ENCODE peak calls at places on chromosomes 3 and 15, in four cellular contexts. N is K562, H is GM12878, M is H1. K is an unnamed sample.

GRCh38 chr3:124702950-124703349 is 27.3 kb upstream of the UMPS start:
- DNase-seq in M (no peak), N (no peak), H (no peak), K (no peak)

GRCh38 chr3:194124221-194124620 is 11.7 kb upstream of the HES1 start:
- DNase-seq in M (no peak), N (no peak), H (no peak), K (no peak)

GRCh38 chr3:129824926-129825541 is 68.5 kb downstream of the TMCC1 start:
- DNase-seq in H (peak), N (peak), M (peak), K (peak)

GRCh38 chr3:89877230-89877629 is 769.8 kb downstream of the EPHA3 start:
- DNase-seq in N (no peak), M (no peak), H (no peak), K (no peak)

GRCh38 chr3:46542344-46542743 is 23.8 kb downstream of the LRRC2 start:
- DNase-seq in M (no peak), H (no peak), N (no peak), K (no peak)

GRCh38 chr3:56801151-56801596 is 575 bp downstream of the ARHGEF3 start:
- DNase-seq in H (no peak), M (no peak), N (no peak), K (no peak)

GRCh38 chr3:78887608-78888011 is 880.2 kb downstream of the ROBO1 start:
- DNase-seq in M (no peak), N (no peak), H (peak), K (no peak)

GRCh38 chr3:45026038-45026437 is at the start of gene CLEC3B:
- DNase-seq in H (no peak), M (no peak), N (no peak), K (no peak)

GRCh38 chr3:123317716-123318115 is 116.0 kb downstream of the SEC22A start:
- DNase-seq in M (no peak), H (no peak), N (no peak), K (no peak)

GRCh38 chr15:66951531-66951930 is 113.9 kb upstream of the SMAD3 start:
- DNase-seq in N (no peak), H (no peak), M (no peak), K (no peak)

GRCh38 chr15:66953523-66954229 is 111.7 kb upstream of the SMAD3 start:
- DNase-seq in N (no peak), M (no peak), H (no peak), K (no peak)

GRCh38 chr15:66954601-66955000 is 110.8 kb upstream of the SMAD3 start:
- DNase-seq in N (no peak), M (no peak), H (no peak), K (no peak)

GRCh38 chr15:66951976-66952375 is 113.4 kb upstream of the SMAD3 start:
- DNase-seq in N (no peak), H (no peak), M (no peak), K (no peak)

DNA sequence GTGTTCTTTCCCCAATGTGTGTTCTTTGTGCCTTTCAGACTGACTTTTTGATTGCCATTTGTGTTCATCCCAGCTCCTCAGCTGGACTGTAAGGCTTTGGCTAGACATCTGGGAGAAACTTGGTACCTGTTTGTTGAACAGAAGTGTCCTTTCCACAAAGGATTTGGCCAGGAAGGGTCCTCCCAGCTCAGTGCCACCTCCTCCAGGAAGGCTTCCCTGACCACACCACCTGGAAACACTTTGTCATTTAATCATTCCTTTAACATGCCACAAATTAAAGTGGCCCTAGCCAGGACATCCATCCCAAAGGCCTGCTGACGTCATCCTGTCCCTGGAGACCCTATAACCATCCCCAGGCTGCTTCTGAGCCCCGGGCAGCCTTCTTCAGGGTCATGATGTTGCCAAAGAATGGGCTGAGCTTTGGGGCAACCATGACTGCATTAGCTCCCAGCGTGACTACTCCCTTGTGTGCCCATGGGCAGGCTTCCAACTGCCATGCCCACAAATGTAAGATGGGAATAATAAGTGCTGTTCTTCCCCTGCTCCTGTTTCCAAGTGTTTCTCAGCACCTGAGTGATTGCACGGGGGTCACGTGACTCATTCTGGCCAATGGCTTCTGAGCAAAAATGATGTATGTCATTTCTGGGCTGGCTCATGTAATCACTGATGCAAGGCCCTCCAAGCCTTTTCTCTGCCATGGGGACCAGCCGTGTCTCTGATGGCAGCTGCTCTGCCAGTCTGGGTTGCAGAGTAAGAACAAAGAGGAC is 112.5 kb upstream of the SMAD3 start:
- DNase-seq in H (no peak), M (no peak), N (peak), K (no peak)
- TF ChIP-seq SP1 in H (no peak), M (no peak), N (no peak), K (no peak)

GRCh38 chr3:172404237-172404962 is 43.9 kb downstream of the GHSR start:
- DNase-seq in N (no peak), H (no peak), M (no peak), K (no peak)
- TF ChIP-seq CEBPB in N (no peak), H (no peak), M (no peak), K (no peak)

GRCh38 chr3:73350988-73351387 is 273.8 kb downstream of the PDZRN3 start:
- DNase-seq in N (no peak), M (no peak), H (no peak), K (no peak)
- H3K4me2 ChIP-seq in N (no peak), M (no peak), H (no peak), K (no peak)

GRCh38 chr15:90478981-90479481 is 50.7 kb upstream of the CRTC3 start:
- DNase-seq in N (no peak), H (no peak), M (no peak), K (peak)
- TF ChIP-seq SP1 in N (no peak), H (no peak), M (no peak), K (peak)

DNA sequence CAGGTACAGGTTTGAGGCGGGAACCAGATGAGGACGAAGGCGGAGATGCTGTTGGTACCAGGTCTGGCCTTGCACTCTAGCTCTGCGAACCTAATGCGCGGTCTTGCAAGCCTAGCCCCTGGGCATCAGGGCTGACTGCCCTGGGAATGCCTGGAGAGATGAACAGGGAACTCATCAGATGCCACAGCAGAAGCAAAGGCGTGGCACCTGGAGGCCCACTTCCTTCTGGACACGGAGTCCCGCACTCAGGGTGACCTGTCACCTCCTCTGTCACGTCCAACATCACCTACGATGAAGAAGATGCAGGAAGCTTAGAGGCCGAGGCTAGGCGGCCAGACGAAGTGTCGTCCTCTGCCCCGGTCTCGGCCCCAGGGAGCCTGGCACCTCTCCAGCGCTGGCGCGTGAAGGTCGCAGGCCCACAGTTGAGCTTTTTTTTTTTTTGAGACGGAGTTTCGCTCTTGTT is 9.4 kb downstream of the RPLP1 start:
- DNase-seq in H (no peak), N (no peak), M (peak), K (no peak)
- TF ChIP-seq CEBPB in H (no peak), N (no peak), M (no peak), K (no peak)

DNA sequence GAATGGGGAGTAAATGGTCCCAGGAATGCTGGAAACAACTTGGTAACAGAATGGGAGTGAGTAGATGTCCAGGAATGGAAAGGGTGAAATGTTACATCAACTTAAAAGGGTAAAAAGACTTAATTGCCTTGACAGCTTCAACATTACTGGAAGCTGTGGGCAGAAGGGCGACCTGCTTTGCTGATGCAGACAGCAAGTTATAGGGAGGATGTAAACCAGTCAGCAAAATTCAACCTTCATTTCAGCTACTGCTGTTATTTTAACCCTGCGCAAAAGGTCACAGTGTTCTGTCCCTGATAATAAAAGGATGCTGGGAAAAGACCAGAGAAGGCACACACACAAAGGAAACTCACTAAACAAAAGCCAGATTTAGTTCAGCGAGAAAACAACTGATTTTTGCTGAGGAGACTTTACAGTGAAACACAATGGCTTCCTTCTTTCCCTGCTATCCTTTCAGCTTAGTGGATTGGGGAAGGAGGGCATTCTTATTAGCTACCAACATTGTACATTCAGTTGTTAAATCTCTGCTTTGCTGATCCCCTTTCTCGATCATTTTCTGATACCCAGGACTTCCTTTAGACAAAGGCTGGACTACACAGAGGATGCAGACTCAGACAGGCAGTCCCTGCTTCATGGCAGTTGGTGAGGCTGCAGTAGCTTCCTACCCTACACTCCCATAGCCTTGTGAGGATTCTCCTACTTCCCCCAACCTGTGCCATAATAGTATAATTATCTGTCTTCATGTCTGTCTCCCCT is 62.0 kb downstream of the P3H2 start:
- DNase-seq in N (no peak), H (no peak), M (no peak), K (no peak)
- H3K4me2 ChIP-seq in N (no peak), H (no peak), M (no peak), K (no peak)

DNA sequence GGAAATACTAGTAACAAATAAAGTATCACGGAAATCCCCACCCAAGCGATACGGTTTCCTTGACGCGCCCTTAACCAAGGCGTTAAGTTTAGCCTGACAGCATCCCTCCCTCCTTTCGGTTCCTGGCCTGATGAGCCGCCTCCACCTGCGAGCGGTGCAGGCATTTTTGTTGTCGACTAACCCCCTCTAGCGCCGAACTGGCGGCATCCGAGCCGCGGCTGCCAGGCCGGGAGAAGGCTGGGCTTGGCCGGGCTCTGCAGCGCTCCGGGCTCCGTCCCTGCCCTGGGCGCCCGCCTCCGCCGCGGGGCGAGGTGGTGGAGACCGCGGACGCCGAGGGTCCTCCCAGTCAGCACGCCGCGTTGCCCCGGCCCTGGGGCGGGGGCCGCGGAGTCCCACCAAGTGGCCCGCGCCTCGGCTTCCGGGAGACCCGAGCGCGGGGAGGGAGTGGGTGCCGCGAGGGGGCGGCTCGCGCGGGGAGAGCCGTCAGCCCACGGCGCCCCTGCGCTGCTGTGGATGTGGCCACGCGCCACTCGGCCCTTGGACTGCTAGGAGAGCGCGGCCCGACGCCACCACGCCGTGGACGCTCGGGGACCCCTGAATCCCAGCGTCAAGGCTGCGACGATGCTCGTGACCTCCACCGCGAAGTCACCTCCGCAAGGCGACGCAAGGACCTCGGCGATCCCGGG is 1.1 kb upstream of the EPHA6 start:
- DNase-seq in H (peak), N (no peak), M (peak), K (no peak)
- TF ChIP-seq SP1 in H (no peak), N (no peak), M (no peak), K (no peak)

GRCh38 chr15:76153241-76154197 is 93.7 kb downstream of the TMEM266 start:
- DNase-seq in N (no peak), H (no peak), M (peak), K (no peak)

GRCh38 chr15:76152197-76152596 is 92.4 kb downstream of the TMEM266 start:
- DNase-seq in N (no peak), H (no peak), M (no peak), K (no peak)

GRCh38 chr15:76150508-76150907 is 90.7 kb downstream of the TMEM266 start:
- DNase-seq in M (peak), H (no peak), N (no peak), K (no peak)

GRCh38 chr15:76150971-76151598 is 91.3 kb downstream of the TMEM266 start:
- DNase-seq in H (peak), N (peak), M (peak), K (peak)

GRCh38 chr15:76151599-76151974 is 91.8 kb downstream of the TMEM266 start:
- DNase-seq in M (peak), N (no peak), H (no peak), K (no peak)
- TF ChIP-seq CEBPB in M (no peak), N (no peak), H (no peak), K (no peak)

GRCh38 chr15:67803299-67803698 is 22.0 kb upstream of the SKOR1 start:
- DNase-seq in M (no peak), N (no peak), H (no peak), K (no peak)

GRCh38 chr15:67801142-67801541 is 24.2 kb upstream of the SKOR1 start:
- DNase-seq in H (no peak), N (no peak), M (no peak), K (no peak)

GRCh38 chr15:67799801-67800205 is 25.5 kb upstream of the SKOR1 start:
- DNase-seq in M (no peak), N (peak), H (no peak), K (no peak)

GRCh38 chr15:67803996-67804843 is 21.1 kb upstream of the SKOR1 start:
- DNase-seq in N (peak), H (no peak), M (peak), K (no peak)

DNA sequence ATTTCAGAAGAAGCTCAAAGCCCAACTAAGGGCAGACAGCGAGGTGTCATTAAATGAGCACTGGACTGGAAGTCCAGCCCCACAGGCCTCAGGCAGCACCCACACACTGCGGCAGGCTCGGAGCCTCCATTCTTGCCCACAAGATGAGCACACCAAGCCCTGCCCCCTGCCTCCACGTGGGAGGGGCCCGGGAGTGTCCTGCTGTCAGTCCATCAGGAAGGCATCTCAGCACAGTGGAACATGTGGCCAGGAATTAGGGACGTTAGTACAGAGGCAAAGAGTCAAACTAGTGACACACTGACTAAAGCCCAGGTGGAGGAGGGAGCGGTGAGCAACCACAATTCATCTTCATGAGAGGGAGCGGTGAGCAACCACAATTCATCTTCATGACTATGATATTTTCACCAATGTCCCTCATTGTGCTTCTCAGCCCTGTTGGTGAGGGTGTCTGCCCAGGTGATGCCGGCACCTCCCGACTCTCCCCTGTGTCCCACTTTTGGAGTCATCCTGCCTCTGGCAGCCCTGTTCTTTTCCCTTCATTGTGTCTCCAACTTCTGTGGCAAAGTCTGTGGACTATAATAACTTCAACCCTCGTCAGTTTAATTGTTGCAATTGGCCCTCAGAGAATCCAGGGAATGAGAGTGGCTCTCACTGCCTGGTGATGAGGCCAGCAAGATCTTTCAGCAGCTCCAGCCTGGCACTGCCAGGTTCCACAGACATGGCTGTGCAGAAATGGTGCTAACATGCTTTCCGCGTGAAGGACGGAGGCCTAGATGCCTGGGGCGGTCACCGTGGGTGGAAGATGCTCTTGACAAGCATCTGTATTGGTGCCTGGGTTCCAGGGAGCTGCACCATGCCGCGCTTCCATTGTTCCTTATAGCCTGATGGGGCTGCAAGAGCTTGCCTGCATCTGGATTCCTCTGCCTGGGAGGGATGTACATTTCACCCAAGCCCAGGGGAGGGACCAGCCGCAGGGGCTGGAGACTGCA is 23.1 kb upstream of the SKOR1 start:
- DNase-seq in M (no peak), N (peak), H (no peak), K (no peak)
- H3K4me2 ChIP-seq in M (no peak), N (no peak), H (no peak), K (no peak)

K was measured in HCT116.